ENCODE peak calls at places on chromosomes 16 and 17, in ten cellular contexts. K is nucleus accumbens, Z is T-cell, Y is AML-193, B is posterior cingulate gyrus, L is GM04504, H is glutamatergic neuron, R is GM03348, S is SIG-M5, X is erythroblast. A is an unnamed sample.

GRCh38 chr16:27273670-27274522 is 5.3 kb upstream of the NSMCE1 start:
- DNase-seq in K (no peak), Z (no peak), Y (no peak), B (no peak), L (no peak), H (no peak), R (no peak), S (no peak), X (no peak), A (no peak)

GRCh38 chr17:15431201-15431600 is 36.2 kb downstream of the CDRT4 start:
- DNase-seq in K (no peak), Z (no peak), Y (no peak), B (no peak), L (no peak), H (no peak), R (no peak), S (no peak), X (no peak), A (no peak)

GRCh38 chr16:57462978-57463362 is 491 bp downstream of the POLR2C start:
- DNase-seq in K (no peak), Z (no peak), Y (no peak), B (no peak), L (no peak), H (no peak), R (peak), S (no peak), X (no peak), A (no peak)

GRCh38 chr17:50866261-50866949 is at the start of gene TOB1:
- DNase-seq in K (peak), Z (peak), Y (peak), B (peak), L (peak), H (peak), R (peak), S (peak), X (peak), A (peak)

GRCh38 chr17:64399767-64400156 is 9.1 kb upstream of the PECAM1 start:
- DNase-seq in K (no peak), Z (no peak), Y (no peak), B (no peak), L (no peak), H (no peak), R (no peak), S (no peak), X (no peak), A (no peak)

GRCh38 chr16:54455021-54455725 is 168.6 kb upstream of the IRX3 start:
- DNase-seq in K (no peak), Z (no peak), Y (no peak), B (no peak), L (no peak), H (no peak), R (peak), S (no peak), X (no peak), A (no peak)

GRCh38 chr16:25006504-25007055 is 8.6 kb downstream of the ARHGAP17 start:
- DNase-seq in K (no peak), Z (no peak), Y (no peak), B (no peak), L (no peak), H (no peak), R (peak), S (no peak), X (no peak), A (peak)

GRCh38 chr16:22397459-22397858 is 23.0 kb upstream of the CDR2 start:
- DNase-seq in K (no peak), Z (no peak), Y (no peak), B (no peak), L (peak), H (no peak), R (peak), S (no peak), X (no peak), A (no peak)

GRCh38 chr17:55402374-55402773 is 19.3 kb downstream of the MMD start:
- DNase-seq in K (no peak), Z (no peak), Y (no peak), B (no peak), L (no peak), H (no peak), R (no peak), S (no peak), X (no peak), A (no peak)

GRCh38 chr17:11997972-11998233 is 628 bp upstream of the ZNF18 start:
- DNase-seq in K (no peak), Z (no peak), Y (no peak), B (no peak), L (no peak), H (no peak), R (no peak), S (no peak), X (no peak), A (no peak)

GRCh38 chr17:65956814-65957213 is 235.1 kb downstream of the CEP112 start:
- DNase-seq in K (no peak), Z (no peak), Y (no peak), B (no peak), L (no peak), H (no peak), R (no peak), S (no peak), X (no peak), A (no peak)

GRCh38 chr16:67673712-67674580 is 7.3 kb downstream of the C16orf86 start:
- DNase-seq in K (peak), Z (no peak), Y (peak), B (no peak), L (no peak), H (no peak), R (no peak), S (no peak), X (peak), A (no peak)

GRCh38 chr17:81551458-81552243 is 502 bp downstream of the FAAP100 start:
- DNase-seq in K (no peak), Z (no peak), Y (no peak), B (no peak), L (no peak), H (peak), R (peak), S (no peak), X (peak), A (peak)

GRCh38 chr17:6508519-6509294 is 47.6 kb downstream of the PITPNM3 start:
- DNase-seq in K (no peak), Z (no peak), Y (no peak), B (no peak), L (no peak), H (peak), R (no peak), S (no peak), X (no peak), A (peak)

GRCh38 chr17:41592601-41593305 is 6.1 kb upstream of the KRT14 start:
- DNase-seq in K (no peak), Z (no peak), Y (no peak), B (no peak), L (no peak), H (no peak), R (no peak), S (no peak), X (no peak), A (no peak)

GRCh38 chr17:42183741-42184711 is 1.2 kb downstream of the HCRT start:
- DNase-seq in K (peak), Z (peak), Y (peak), B (peak), L (peak), H (peak), R (peak), S (no peak), X (peak), A (peak)

GRCh38 chr16:8846401-8846932 is 22.3 kb downstream of the CARHSP1 start:
- DNase-seq in K (no peak), Z (no peak), Y (no peak), B (no peak), L (no peak), H (no peak), R (no peak), S (no peak), X (no peak), A (no peak)

GRCh38 chr17:13131211-13131610 is 113.4 kb upstream of the ELAC2 start:
- DNase-seq in K (no peak), Z (no peak), Y (no peak), B (no peak), L (no peak), H (no peak), R (no peak), S (no peak), X (no peak), A (no peak)

GRCh38 chr16:80085606-80086005 is 455.2 kb upstream of the DYNLRB2 start:
- DNase-seq in K (no peak), Z (no peak), Y (no peak), B (no peak), L (no peak), H (no peak), R (no peak), S (no peak), X (no peak), A (no peak)

A was measured in nephron progenitor cell.